ENCODE peak calls at places on chromosomes 13 and 19, in five cellular contexts. One of them, this sample, is unnamed.

GRCh38 chr19:7860902-7861618 is 13.1 kb downstream of the PRR36 start:
- DNase-seq in AG09309: no peak
- DNase-seq in A549: no peak
- DNase-seq in mucosa of descending colon: no peak
- DNase-seq in GM12864: no peak
- DNase-seq in this sample: no peak

GRCh38 chr19:29672933-29673336 is 7.7 kb downstream of the PLEKHF1 start:
- DNase-seq in A549: no peak
- DNase-seq in GM12864: peak
- DNase-seq in AG09309: no peak
- DNase-seq in mucosa of descending colon: peak
- DNase-seq in this sample: no peak

GRCh38 chr19:35206379-35206778 is 22.2 kb downstream of the FAM187B start:
- DNase-seq in AG09309: no peak
- DNase-seq in GM12864: peak
- DNase-seq in A549: no peak
- DNase-seq in mucosa of descending colon: peak
- DNase-seq in this sample: no peak

GRCh38 chr13:26821766-26822165 is 61.2 kb upstream of the GPR12 start:
- DNase-seq in GM12864: no peak
- DNase-seq in A549: no peak
- DNase-seq in mucosa of descending colon: no peak
- DNase-seq in AG09309: no peak
- DNase-seq in this sample: no peak

GRCh38 chr19:40465025-40465780 is at the start of gene BLVRB:
- DNase-seq in A549: no peak
- DNase-seq in AG09309: peak
- DNase-seq in GM12864: no peak
- DNase-seq in mucosa of descending colon: no peak
- DNase-seq in this sample: peak

GRCh38 chr19:50199254-50199545 is 4.2 kb upstream of the MYH14 start:
- DNase-seq in A549: no peak
- DNase-seq in mucosa of descending colon: no peak
- DNase-seq in AG09309: no peak
- DNase-seq in GM12864: no peak
- DNase-seq in this sample: no peak

GRCh38 chr13:42878721-42879120 is 97.3 kb downstream of the FAM216B start:
- DNase-seq in GM12864: no peak
- DNase-seq in A549: no peak
- DNase-seq in mucosa of descending colon: no peak
- DNase-seq in AG09309: no peak
- DNase-seq in this sample: peak

GRCh38 chr13:32041429-32041828 is 9.9 kb downstream of the FRY start:
- DNase-seq in mucosa of descending colon: no peak
- DNase-seq in AG09309: no peak
- DNase-seq in GM12864: peak
- DNase-seq in A549: no peak
- DNase-seq in this sample: no peak

GRCh38 chr13:88919970-88920628 is 1248.9 kb downstream of the SLITRK5 start:
- DNase-seq in AG09309: no peak
- DNase-seq in A549: no peak
- DNase-seq in GM12864: no peak
- DNase-seq in mucosa of descending colon: no peak
- DNase-seq in this sample: no peak

GRCh38 chr13:104650426-104650825 is 1584.2 kb upstream of the SLC10A2 start:
- DNase-seq in A549: no peak
- DNase-seq in mucosa of descending colon: no peak
- DNase-seq in AG09309: no peak
- DNase-seq in GM12864: no peak
- DNase-seq in this sample: no peak

GRCh38 chr13:28533049-28533436 is 38.1 kb upstream of the FLT1 start:
- DNase-seq in mucosa of descending colon: no peak
- DNase-seq in GM12864: no peak
- DNase-seq in A549: no peak
- DNase-seq in AG09309: no peak
- DNase-seq in this sample: no peak

GRCh38 chr19:38266981-38267597 is 2.7 kb downstream of the SPINT2 start:
- DNase-seq in AG09309: no peak
- DNase-seq in mucosa of descending colon: peak
- DNase-seq in A549: peak
- DNase-seq in GM12864: no peak
- DNase-seq in this sample: peak

GRCh38 chr19:30064021-30064699 is 122.1 kb downstream of the URI1 start:
- DNase-seq in GM12864: no peak
- DNase-seq in mucosa of descending colon: no peak
- DNase-seq in AG09309: no peak
- DNase-seq in A549: no peak
- DNase-seq in this sample: no peak

GRCh38 chr19:17836530-17836929 is 11.3 kb downstream of the JAK3 start:
- DNase-seq in mucosa of descending colon: no peak
- DNase-seq in GM12864: no peak
- DNase-seq in AG09309: no peak
- DNase-seq in A549: no peak
- DNase-seq in this sample: no peak

GRCh38 chr19:17832443-17833208 is 11.3 kb upstream of the INSL3 start:
- DNase-seq in A549: no peak
- DNase-seq in mucosa of descending colon: no peak
- DNase-seq in AG09309: no peak
- DNase-seq in GM12864: no peak
- DNase-seq in this sample: no peak

GRCh38 chr19:17835182-17836006 is 12.4 kb downstream of the JAK3 start:
- DNase-seq in mucosa of descending colon: no peak
- DNase-seq in AG09309: no peak
- DNase-seq in GM12864: no peak
- DNase-seq in A549: no peak
- DNase-seq in this sample: no peak

GRCh38 chr19:17831419-17831888 is 10.1 kb upstream of the INSL3 start:
- DNase-seq in mucosa of descending colon: no peak
- DNase-seq in AG09309: no peak
- DNase-seq in GM12864: no peak
- DNase-seq in A549: no peak
- DNase-seq in this sample: no peak

DNA sequence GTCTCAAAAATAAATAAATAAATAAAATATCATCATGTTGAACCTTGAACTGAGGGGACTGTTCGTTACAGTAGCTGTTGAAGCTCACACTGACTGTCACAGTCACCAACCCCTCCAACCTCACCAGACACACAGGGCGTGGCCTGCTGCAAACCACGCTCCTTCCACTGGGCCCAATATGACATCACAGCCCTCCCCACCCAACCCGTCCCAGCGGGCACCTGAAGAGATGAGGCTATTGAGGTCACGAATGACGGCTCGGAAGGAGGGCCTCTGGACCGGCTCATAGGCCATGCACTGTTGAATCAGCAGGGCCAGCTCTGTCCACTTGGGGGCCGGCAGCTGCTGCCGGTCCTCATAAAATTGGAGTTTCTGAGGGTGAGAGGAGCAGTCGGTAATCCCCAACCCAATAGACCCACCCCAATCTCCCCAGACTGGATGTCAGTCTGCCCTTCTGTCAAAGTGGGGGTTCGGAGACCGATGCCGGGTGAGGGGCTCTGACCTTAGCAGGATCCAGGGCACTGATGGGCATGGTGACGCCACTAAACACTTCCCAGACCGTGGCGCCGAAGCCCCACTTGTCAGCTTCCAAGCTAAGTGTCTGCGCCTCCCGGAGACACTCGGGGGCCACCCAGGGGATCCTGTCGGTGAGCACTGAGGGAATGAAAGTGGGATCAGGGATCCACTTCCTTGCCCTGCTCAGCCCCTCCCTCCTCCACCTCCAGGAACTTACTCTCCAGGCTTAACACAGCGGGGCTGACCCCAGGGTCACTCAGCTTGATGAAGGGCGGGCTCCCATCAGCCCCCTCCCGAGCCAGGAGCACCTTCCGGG is 13.2 kb downstream of the JAK3 start:
- DNase-seq in AG09309: no peak
- DNase-seq in mucosa of descending colon: no peak
- DNase-seq in GM12864: no peak
- DNase-seq in A549: no peak
- DNase-seq in this sample: no peak
- TF ChIP-seq CTCF in AG09309: peak
- TF ChIP-seq CTCF in mucosa of descending colon: no peak
- TF ChIP-seq CTCF in GM12864: peak
- TF ChIP-seq CTCF in A549: no peak
- TF ChIP-seq CTCF in this sample: no peak

GRCh38 chr13:79451500-79451962 is 29.4 kb upstream of the NDFIP2 start:
- DNase-seq in AG09309: peak
- DNase-seq in A549: peak
- DNase-seq in mucosa of descending colon: peak
- DNase-seq in GM12864: peak
- DNase-seq in this sample: peak
- H3K4me3 ChIP-seq in AG09309: no peak
- H3K4me3 ChIP-seq in A549: no peak
- H3K4me3 ChIP-seq in mucosa of descending colon: no peak
- H3K4me3 ChIP-seq in GM12864: no peak
- H3K4me3 ChIP-seq in this sample: no peak

GRCh38 chr19:19385131-19385899 is 20.2 kb upstream of the GATAD2A start:
- DNase-seq in A549: peak
- DNase-seq in GM12864: peak
- DNase-seq in AG09309: peak
- DNase-seq in mucosa of descending colon: peak
- DNase-seq in this sample: peak

GRCh38 chr19:19385900-19386339 is 19.6 kb upstream of the GATAD2A start:
- DNase-seq in AG09309: no peak
- DNase-seq in mucosa of descending colon: no peak
- DNase-seq in GM12864: no peak
- DNase-seq in A549: no peak
- DNase-seq in this sample: no peak

GRCh38 chr19:19387108-19387507 is 18.4 kb upstream of the GATAD2A start:
- DNase-seq in A549: no peak
- DNase-seq in AG09309: no peak
- DNase-seq in mucosa of descending colon: no peak
- DNase-seq in GM12864: no peak
- DNase-seq in this sample: no peak

GRCh38 chr19:19384486-19384885 is 21.0 kb upstream of the GATAD2A start:
- DNase-seq in A549: no peak
- DNase-seq in AG09309: no peak
- DNase-seq in mucosa of descending colon: no peak
- DNase-seq in GM12864: no peak
- DNase-seq in this sample: no peak

DNA sequence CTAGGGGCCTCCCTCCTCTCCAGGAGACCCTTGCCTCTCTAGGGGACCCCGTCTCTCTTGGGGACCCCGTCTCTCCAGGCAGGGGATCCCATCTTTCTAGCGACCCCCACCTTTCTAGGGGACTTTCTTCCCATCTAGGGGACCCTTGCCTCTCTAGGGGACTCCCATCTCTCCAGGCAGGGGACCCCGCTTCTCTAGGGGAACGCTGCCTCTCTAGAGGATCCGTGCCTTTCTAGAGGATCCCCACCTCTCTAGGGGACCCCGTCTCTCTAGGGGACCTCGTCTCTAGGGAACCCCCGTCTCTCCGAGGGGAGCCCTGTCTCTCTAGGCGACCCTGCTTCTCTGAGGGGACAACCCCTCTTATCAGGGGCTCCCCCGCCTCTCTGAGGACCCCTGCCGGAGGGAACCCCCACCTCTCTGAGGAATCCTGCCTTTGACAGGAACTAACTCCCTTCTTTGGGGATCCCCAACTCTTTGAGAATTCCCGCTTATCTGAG is 19.1 kb upstream of the GATAD2A start:
- DNase-seq in mucosa of descending colon: no peak
- DNase-seq in AG09309: no peak
- DNase-seq in A549: no peak
- DNase-seq in GM12864: no peak
- DNase-seq in this sample: no peak
- TF ChIP-seq CTCF in mucosa of descending colon: no peak
- TF ChIP-seq CTCF in AG09309: no peak
- TF ChIP-seq CTCF in A549: no peak
- TF ChIP-seq CTCF in GM12864: peak
- TF ChIP-seq CTCF in this sample: peak

GRCh38 chr13:108274718-108275117 is 5.2 kb downstream of the TNFSF13B start:
- DNase-seq in A549: no peak
- DNase-seq in mucosa of descending colon: no peak
- DNase-seq in AG09309: no peak
- DNase-seq in GM12864: no peak
- DNase-seq in this sample: no peak
- H3K4me3 ChIP-seq in A549: no peak
- H3K4me3 ChIP-seq in mucosa of descending colon: no peak
- H3K4me3 ChIP-seq in AG09309: no peak
- H3K4me3 ChIP-seq in GM12864: no peak
- H3K4me3 ChIP-seq in this sample: no peak

GRCh38 chr13:85864963-85865530 is 65.8 kb upstream of the SLITRK6 start:
- DNase-seq in AG09309: no peak
- DNase-seq in GM12864: no peak
- DNase-seq in A549: no peak
- DNase-seq in mucosa of descending colon: peak
- DNase-seq in this sample: no peak
- TF ChIP-seq CTCF in AG09309: no peak
- TF ChIP-seq CTCF in GM12864: no peak
- TF ChIP-seq CTCF in A549: no peak
- TF ChIP-seq CTCF in mucosa of descending colon: no peak
- TF ChIP-seq CTCF in this sample: no peak

GRCh38 chr13:34701919-34702318 is 240.2 kb upstream of the NBEA start:
- DNase-seq in mucosa of descending colon: no peak
- DNase-seq in AG09309: no peak
- DNase-seq in A549: no peak
- DNase-seq in GM12864: no peak
- DNase-seq in this sample: no peak

GRCh38 chr13:34696296-34696695 is 245.8 kb upstream of the NBEA start:
- DNase-seq in mucosa of descending colon: no peak
- DNase-seq in GM12864: no peak
- DNase-seq in AG09309: no peak
- DNase-seq in A549: no peak
- DNase-seq in this sample: no peak

GRCh38 chr13:34700155-34700554 is 241.9 kb upstream of the NBEA start:
- DNase-seq in GM12864: no peak
- DNase-seq in AG09309: no peak
- DNase-seq in A549: no peak
- DNase-seq in mucosa of descending colon: no peak
- DNase-seq in this sample: no peak

GRCh38 chr13:34696741-34697140 is 245.3 kb upstream of the NBEA start:
- DNase-seq in GM12864: no peak
- DNase-seq in mucosa of descending colon: no peak
- DNase-seq in AG09309: no peak
- DNase-seq in A549: no peak
- DNase-seq in this sample: no peak

GRCh38 chr13:34698953-34699352 is 243.1 kb upstream of the NBEA start:
- DNase-seq in A549: no peak
- DNase-seq in mucosa of descending colon: no peak
- DNase-seq in AG09309: no peak
- DNase-seq in GM12864: no peak
- DNase-seq in this sample: peak
- H3K4me3 ChIP-seq in A549: no peak
- H3K4me3 ChIP-seq in mucosa of descending colon: no peak
- H3K4me3 ChIP-seq in AG09309: no peak
- H3K4me3 ChIP-seq in GM12864: no peak
- H3K4me3 ChIP-seq in this sample: no peak